ENCODE peak calls at places on chromosome 15, in eight cellular contexts. One of them, this sample, is unnamed.
A peak's percentile ranks its signal among the peaks of the same experiment; 100 is the strongest.

GRCh38 chr15:92666780-92667179 is 11.2 kb upstream of the FAM174B start:
- DNase-seq in fibroblast of pulmonary artery: peak; percentile 43
- DNase-seq in glutamatergic neuron: no peak
- DNase-seq in AG09309: no peak
- DNase-seq in right atrium auricular region: peak; percentile 70
- DNase-seq in lower lobe of right lung: peak; percentile 73
- DNase-seq in dorsolateral prefrontal cortex: no peak
- DNase-seq in H9: no peak
- DNase-seq in this sample: no peak

GRCh38 chr15:52133510-52134220 is 21.1 kb upstream of the BCL2L10 start:
- DNase-seq in fibroblast of pulmonary artery: no peak
- DNase-seq in glutamatergic neuron: no peak
- DNase-seq in AG09309: no peak
- DNase-seq in right atrium auricular region: no peak
- DNase-seq in lower lobe of right lung: no peak
- DNase-seq in dorsolateral prefrontal cortex: no peak
- DNase-seq in H9: no peak
- DNase-seq in this sample: no peak

GRCh38 chr15:35692256-35692867 is 146.4 kb upstream of the DPH6 start:
- DNase-seq in fibroblast of pulmonary artery: peak; percentile 69
- DNase-seq in glutamatergic neuron: no peak
- DNase-seq in AG09309: no peak
- DNase-seq in right atrium auricular region: no peak
- DNase-seq in lower lobe of right lung: no peak
- DNase-seq in dorsolateral prefrontal cortex: no peak
- DNase-seq in H9: no peak
- DNase-seq in this sample: no peak

GRCh38 chr15:68271854-68272471 is 5.6 kb upstream of the FEM1B start:
- DNase-seq in fibroblast of pulmonary artery: peak; percentile 61
- DNase-seq in glutamatergic neuron: no peak
- DNase-seq in AG09309: no peak
- DNase-seq in right atrium auricular region: no peak
- DNase-seq in lower lobe of right lung: no peak
- DNase-seq in dorsolateral prefrontal cortex: peak; percentile 55
- DNase-seq in H9: peak; percentile 41
- DNase-seq in this sample: no peak

GRCh38 chr15:36447373-36447772 is 132.1 kb upstream of the CDIN1 start:
- DNase-seq in fibroblast of pulmonary artery: no peak
- DNase-seq in glutamatergic neuron: no peak
- DNase-seq in AG09309: no peak
- DNase-seq in right atrium auricular region: no peak
- DNase-seq in lower lobe of right lung: no peak
- DNase-seq in dorsolateral prefrontal cortex: no peak
- DNase-seq in H9: no peak
- DNase-seq in this sample: no peak

GRCh38 chr15:92807971-92808571 is 92.1 kb upstream of the CHD2 start:
- DNase-seq in fibroblast of pulmonary artery: peak; percentile 30
- DNase-seq in glutamatergic neuron: no peak
- DNase-seq in AG09309: no peak
- DNase-seq in right atrium auricular region: no peak
- DNase-seq in lower lobe of right lung: no peak
- DNase-seq in dorsolateral prefrontal cortex: no peak
- DNase-seq in H9: no peak
- DNase-seq in this sample: no peak

GRCh38 chr15:84633311-84634227 is 20.5 kb downstream of the WDR73 start:
- DNase-seq in fibroblast of pulmonary artery: peak; percentile 71
- DNase-seq in glutamatergic neuron: peak; percentile 79
- DNase-seq in AG09309: peak; percentile 33
- DNase-seq in right atrium auricular region: peak; percentile 73
- DNase-seq in lower lobe of right lung: peak; percentile 85
- DNase-seq in dorsolateral prefrontal cortex: peak; percentile 68
- DNase-seq in H9: peak; percentile 64
- DNase-seq in this sample: no peak

GRCh38 chr15:70758790-70759462 is 4.4 kb downstream of the UACA start:
- DNase-seq in fibroblast of pulmonary artery: no peak
- DNase-seq in glutamatergic neuron: no peak
- DNase-seq in AG09309: no peak
- DNase-seq in right atrium auricular region: no peak
- DNase-seq in lower lobe of right lung: no peak
- DNase-seq in dorsolateral prefrontal cortex: no peak
- DNase-seq in H9: no peak
- DNase-seq in this sample: no peak

GRCh38 chr15:92452143-92452542 is 58.5 kb downstream of the ST8SIA2 start:
- DNase-seq in fibroblast of pulmonary artery: no peak
- DNase-seq in glutamatergic neuron: no peak
- DNase-seq in AG09309: no peak
- DNase-seq in right atrium auricular region: no peak
- DNase-seq in lower lobe of right lung: no peak
- DNase-seq in dorsolateral prefrontal cortex: no peak
- DNase-seq in H9: no peak
- DNase-seq in this sample: no peak

GRCh38 chr15:69388259-69388658 is 25.9 kb upstream of the KIF23 start:
- DNase-seq in fibroblast of pulmonary artery: no peak
- DNase-seq in glutamatergic neuron: no peak
- DNase-seq in AG09309: no peak
- DNase-seq in right atrium auricular region: no peak
- DNase-seq in lower lobe of right lung: no peak
- DNase-seq in dorsolateral prefrontal cortex: no peak
- DNase-seq in H9: no peak
- DNase-seq in this sample: no peak

GRCh38 chr15:64762546-64762945 is 12.8 kb downstream of the RBPMS2 start:
- DNase-seq in fibroblast of pulmonary artery: no peak
- DNase-seq in glutamatergic neuron: no peak
- DNase-seq in AG09309: no peak
- DNase-seq in right atrium auricular region: no peak
- DNase-seq in lower lobe of right lung: no peak
- DNase-seq in dorsolateral prefrontal cortex: no peak
- DNase-seq in H9: no peak
- DNase-seq in this sample: no peak

GRCh38 chr15:67824157-67824899 is 981 bp upstream of the SKOR1 start:
- DNase-seq in fibroblast of pulmonary artery: no peak
- DNase-seq in glutamatergic neuron: no peak
- DNase-seq in AG09309: no peak
- DNase-seq in right atrium auricular region: no peak
- DNase-seq in lower lobe of right lung: no peak
- DNase-seq in dorsolateral prefrontal cortex: no peak
- DNase-seq in H9: no peak
- DNase-seq in this sample: no peak

GRCh38 chr15:77631790-77632551 is 741 bp downstream of the LINGO1 start:
- DNase-seq in fibroblast of pulmonary artery: no peak
- DNase-seq in glutamatergic neuron: peak; percentile 75
- DNase-seq in AG09309: no peak
- DNase-seq in right atrium auricular region: no peak
- DNase-seq in lower lobe of right lung: no peak
- DNase-seq in dorsolateral prefrontal cortex: no peak
- DNase-seq in H9: peak; percentile 68
- DNase-seq in this sample: no peak

GRCh38 chr15:91114301-91114700 is 14.2 kb downstream of the SV2B start:
- DNase-seq in fibroblast of pulmonary artery: no peak
- DNase-seq in glutamatergic neuron: no peak
- DNase-seq in AG09309: no peak
- DNase-seq in right atrium auricular region: no peak
- DNase-seq in lower lobe of right lung: no peak
- DNase-seq in dorsolateral prefrontal cortex: no peak
- DNase-seq in H9: no peak
- DNase-seq in this sample: no peak

GRCh38 chr15:78177447-78177873 is 28.3 kb downstream of the IDH3A start:
- DNase-seq in fibroblast of pulmonary artery: peak; percentile 25
- DNase-seq in glutamatergic neuron: peak; percentile 51
- DNase-seq in AG09309: no peak
- DNase-seq in right atrium auricular region: no peak
- DNase-seq in lower lobe of right lung: no peak
- DNase-seq in dorsolateral prefrontal cortex: peak; percentile 41
- DNase-seq in H9: peak; percentile 82
- DNase-seq in this sample: no peak

GRCh38 chr15:63497642-63498100 is 6.7 kb upstream of the USP3 start:
- DNase-seq in fibroblast of pulmonary artery: no peak
- DNase-seq in glutamatergic neuron: no peak
- DNase-seq in AG09309: no peak
- DNase-seq in right atrium auricular region: no peak
- DNase-seq in lower lobe of right lung: peak; percentile 88
- DNase-seq in dorsolateral prefrontal cortex: no peak
- DNase-seq in H9: no peak
- DNase-seq in this sample: no peak

GRCh38 chr15:67242665-67243064 is 11.8 kb downstream of the AAGAB start:
- DNase-seq in fibroblast of pulmonary artery: peak; percentile 19
- DNase-seq in glutamatergic neuron: no peak
- DNase-seq in AG09309: peak; percentile 27
- DNase-seq in right atrium auricular region: no peak
- DNase-seq in lower lobe of right lung: no peak
- DNase-seq in dorsolateral prefrontal cortex: no peak
- DNase-seq in H9: no peak
- DNase-seq in this sample: no peak

GRCh38 chr15:91942676-91943417 is 89.3 kb downstream of the SLCO3A1 start:
- DNase-seq in fibroblast of pulmonary artery: peak; percentile 95
- DNase-seq in glutamatergic neuron: no peak
- DNase-seq in AG09309: peak; percentile 83
- DNase-seq in right atrium auricular region: peak; percentile 92
- DNase-seq in lower lobe of right lung: peak; percentile 86
- DNase-seq in dorsolateral prefrontal cortex: no peak
- DNase-seq in H9: no peak
- DNase-seq in this sample: peak; percentile 62

GRCh38 chr15:60009124-60009523 is 5.0 kb downstream of the FOXB1 start:
- DNase-seq in fibroblast of pulmonary artery: no peak
- DNase-seq in glutamatergic neuron: no peak
- DNase-seq in AG09309: no peak
- DNase-seq in right atrium auricular region: no peak
- DNase-seq in lower lobe of right lung: no peak
- DNase-seq in dorsolateral prefrontal cortex: no peak
- DNase-seq in H9: no peak
- DNase-seq in this sample: no peak

GRCh38 chr15:67043939-67044771 is 21.2 kb upstream of the SMAD3 start:
- DNase-seq in fibroblast of pulmonary artery: peak; percentile 95
- DNase-seq in glutamatergic neuron: no peak
- DNase-seq in AG09309: peak; percentile 83
- DNase-seq in right atrium auricular region: no peak
- DNase-seq in lower lobe of right lung: no peak
- DNase-seq in dorsolateral prefrontal cortex: no peak
- DNase-seq in H9: peak; percentile 79
- DNase-seq in this sample: no peak

GRCh38 chr15:92392462-92392861 is 1.2 kb upstream of the ST8SIA2 start:
- DNase-seq in fibroblast of pulmonary artery: no peak
- DNase-seq in glutamatergic neuron: peak; percentile 40
- DNase-seq in AG09309: no peak
- DNase-seq in right atrium auricular region: no peak
- DNase-seq in lower lobe of right lung: no peak
- DNase-seq in dorsolateral prefrontal cortex: no peak
- DNase-seq in H9: peak; percentile 66
- DNase-seq in this sample: no peak

GRCh38 chr15:66483131-66483566 is 14.4 kb downstream of the SNAPC5 start:
- DNase-seq in fibroblast of pulmonary artery: no peak
- DNase-seq in glutamatergic neuron: no peak
- DNase-seq in AG09309: peak; percentile 46
- DNase-seq in right atrium auricular region: no peak
- DNase-seq in lower lobe of right lung: peak; percentile 64
- DNase-seq in dorsolateral prefrontal cortex: no peak
- DNase-seq in H9: no peak
- DNase-seq in this sample: no peak

GRCh38 chr15:71473751-71474150 is 336.6 kb upstream of the NR2E3 start:
- DNase-seq in fibroblast of pulmonary artery: no peak
- DNase-seq in glutamatergic neuron: no peak
- DNase-seq in AG09309: no peak
- DNase-seq in right atrium auricular region: no peak
- DNase-seq in lower lobe of right lung: no peak
- DNase-seq in dorsolateral prefrontal cortex: no peak
- DNase-seq in H9: no peak
- DNase-seq in this sample: no peak

GRCh38 chr15:83010709-83011270 is 649 bp downstream of the C15orf40 start:
- DNase-seq in fibroblast of pulmonary artery: peak; percentile 88
- DNase-seq in glutamatergic neuron: peak; percentile 88
- DNase-seq in AG09309: peak; percentile 46
- DNase-seq in right atrium auricular region: peak; percentile 70
- DNase-seq in lower lobe of right lung: peak; percentile 80
- DNase-seq in dorsolateral prefrontal cortex: peak; percentile 78
- DNase-seq in H9: peak; percentile 70
- DNase-seq in this sample: peak; percentile 56
- TF ChIP-seq CTCF in fibroblast of pulmonary artery: no peak
- TF ChIP-seq CTCF in glutamatergic neuron: peak; percentile 73
- TF ChIP-seq CTCF in AG09309: peak; percentile 91
- TF ChIP-seq CTCF in right atrium auricular region: peak; percentile 77
- TF ChIP-seq CTCF in lower lobe of right lung: peak; percentile 78
- TF ChIP-seq CTCF in dorsolateral prefrontal cortex: no peak
- TF ChIP-seq CTCF in H9: peak; percentile 86
- TF ChIP-seq CTCF in this sample: no peak

GRCh38 chr15:61184431-61184830 is 44.7 kb downstream of the RORA start:
- DNase-seq in fibroblast of pulmonary artery: no peak
- DNase-seq in glutamatergic neuron: no peak
- DNase-seq in AG09309: no peak
- DNase-seq in right atrium auricular region: no peak
- DNase-seq in lower lobe of right lung: no peak
- DNase-seq in dorsolateral prefrontal cortex: no peak
- DNase-seq in H9: no peak
- DNase-seq in this sample: no peak
- TF ChIP-seq CTCF in fibroblast of pulmonary artery: peak; percentile 2
- TF ChIP-seq CTCF in glutamatergic neuron: no peak
- TF ChIP-seq CTCF in AG09309: no peak
- TF ChIP-seq CTCF in right atrium auricular region: no peak
- TF ChIP-seq CTCF in lower lobe of right lung: no peak
- TF ChIP-seq CTCF in dorsolateral prefrontal cortex: no peak
- TF ChIP-seq CTCF in H9: no peak
- TF ChIP-seq CTCF in this sample: no peak

GRCh38 chr15:57752426-57752825 is 45.9 kb downstream of the POLR2M start:
- DNase-seq in fibroblast of pulmonary artery: peak; percentile 26
- DNase-seq in glutamatergic neuron: no peak
- DNase-seq in AG09309: no peak
- DNase-seq in right atrium auricular region: no peak
- DNase-seq in lower lobe of right lung: no peak
- DNase-seq in dorsolateral prefrontal cortex: no peak
- DNase-seq in H9: peak; percentile 71
- DNase-seq in this sample: no peak

GRCh38 chr15:57746752-57747151 is 40.2 kb downstream of the POLR2M start:
- DNase-seq in fibroblast of pulmonary artery: no peak
- DNase-seq in glutamatergic neuron: no peak
- DNase-seq in AG09309: no peak
- DNase-seq in right atrium auricular region: no peak
- DNase-seq in lower lobe of right lung: no peak
- DNase-seq in dorsolateral prefrontal cortex: no peak
- DNase-seq in H9: no peak
- DNase-seq in this sample: no peak

GRCh38 chr15:57747206-57747605 is 40.7 kb downstream of the POLR2M start:
- DNase-seq in fibroblast of pulmonary artery: no peak
- DNase-seq in glutamatergic neuron: no peak
- DNase-seq in AG09309: no peak
- DNase-seq in right atrium auricular region: no peak
- DNase-seq in lower lobe of right lung: peak; percentile 56
- DNase-seq in dorsolateral prefrontal cortex: no peak
- DNase-seq in H9: no peak
- DNase-seq in this sample: no peak

GRCh38 chr15:57752840-57753239 is 46.3 kb downstream of the POLR2M start:
- DNase-seq in fibroblast of pulmonary artery: no peak
- DNase-seq in glutamatergic neuron: no peak
- DNase-seq in AG09309: no peak
- DNase-seq in right atrium auricular region: no peak
- DNase-seq in lower lobe of right lung: no peak
- DNase-seq in dorsolateral prefrontal cortex: no peak
- DNase-seq in H9: no peak
- DNase-seq in this sample: no peak

GRCh38 chr15:57751177-57751800 is 44.8 kb downstream of the POLR2M start:
- DNase-seq in fibroblast of pulmonary artery: peak; percentile 75
- DNase-seq in glutamatergic neuron: no peak
- DNase-seq in AG09309: no peak
- DNase-seq in right atrium auricular region: no peak
- DNase-seq in lower lobe of right lung: no peak
- DNase-seq in dorsolateral prefrontal cortex: no peak
- DNase-seq in H9: no peak
- DNase-seq in this sample: no peak
- TF ChIP-seq CTCF in fibroblast of pulmonary artery: peak; percentile 82
- TF ChIP-seq CTCF in glutamatergic neuron: no peak
- TF ChIP-seq CTCF in AG09309: peak; percentile 80
- TF ChIP-seq CTCF in right atrium auricular region: peak; percentile 75
- TF ChIP-seq CTCF in lower lobe of right lung: peak; percentile 47
- TF ChIP-seq CTCF in dorsolateral prefrontal cortex: peak; percentile 74
- TF ChIP-seq CTCF in H9: peak; percentile 68
- TF ChIP-seq CTCF in this sample: no peak

GRCh38 chr15:73781038-73781925 is 28.1 kb upstream of the INSYN1 start:
- DNase-seq in fibroblast of pulmonary artery: peak; percentile 45
- DNase-seq in glutamatergic neuron: no peak
- DNase-seq in AG09309: no peak
- DNase-seq in right atrium auricular region: no peak
- DNase-seq in lower lobe of right lung: peak; percentile 12
- DNase-seq in dorsolateral prefrontal cortex: no peak
- DNase-seq in H9: peak; percentile 56
- DNase-seq in this sample: no peak
- TF ChIP-seq CTCF in fibroblast of pulmonary artery: peak; percentile 50
- TF ChIP-seq CTCF in glutamatergic neuron: no peak
- TF ChIP-seq CTCF in AG09309: peak; percentile 60
- TF ChIP-seq CTCF in right atrium auricular region: peak; percentile 44
- TF ChIP-seq CTCF in lower lobe of right lung: peak; percentile 28
- TF ChIP-seq CTCF in dorsolateral prefrontal cortex: no peak
- TF ChIP-seq CTCF in H9: peak; percentile 68
- TF ChIP-seq CTCF in this sample: no peak